ENCODE peak calls at places on chromosome 6, in eight cellular contexts. One of them, this sample, is unnamed.

GRCh38 chr6:69835414-69836179 is 30.8 kb upstream of the COL19A1 start:
- DNase-seq in adrenal gland: no peak
- DNase-seq in substantia nigra: no peak
- DNase-seq in globus pallidus: peak; percentile 45
- DNase-seq in occipital lobe: no peak
- DNase-seq in T-helper 9 cell: no peak
- DNase-seq in GF-D8: no peak
- DNase-seq in stimulated activated CD4-positive, alpha-beta T cell treated with anti-CD3 and anti-CD28 coated beads, Interleukin-2, amount 100 ng/mL, for 48 hours: no peak
- DNase-seq in this sample: no peak

GRCh38 chr6:170244721-170245201 is 46.1 kb downstream of the DLL1 start:
- DNase-seq in adrenal gland: no peak
- DNase-seq in substantia nigra: peak; percentile 42
- DNase-seq in globus pallidus: peak; percentile 73
- DNase-seq in occipital lobe: no peak
- DNase-seq in T-helper 9 cell: no peak
- DNase-seq in GF-D8: no peak
- DNase-seq in stimulated activated CD4-positive, alpha-beta T cell treated with anti-CD3 and anti-CD28 coated beads, Interleukin-2, amount 100 ng/mL, for 48 hours: no peak
- DNase-seq in this sample: no peak

GRCh38 chr6:26550250-26550993 is 12.3 kb downstream of the HMGN4 start:
- DNase-seq in adrenal gland: no peak
- DNase-seq in substantia nigra: no peak
- DNase-seq in globus pallidus: no peak
- DNase-seq in occipital lobe: no peak
- DNase-seq in T-helper 9 cell: peak; percentile 41
- DNase-seq in GF-D8: no peak
- DNase-seq in stimulated activated CD4-positive, alpha-beta T cell treated with anti-CD3 and anti-CD28 coated beads, Interleukin-2, amount 100 ng/mL, for 48 hours: peak; percentile 47
- DNase-seq in this sample: peak; percentile 77

GRCh38 chr6:44010411-44011349 is 116.6 kb downstream of the MRPL14 start:
- DNase-seq in adrenal gland: no peak
- DNase-seq in substantia nigra: no peak
- DNase-seq in globus pallidus: no peak
- DNase-seq in occipital lobe: no peak
- DNase-seq in T-helper 9 cell: no peak
- DNase-seq in GF-D8: no peak
- DNase-seq in stimulated activated CD4-positive, alpha-beta T cell treated with anti-CD3 and anti-CD28 coated beads, Interleukin-2, amount 100 ng/mL, for 48 hours: no peak
- DNase-seq in this sample: peak; percentile 62

GRCh38 chr6:18323935-18324707 is 59.8 kb upstream of the DEK start:
- DNase-seq in adrenal gland: no peak
- DNase-seq in substantia nigra: no peak
- DNase-seq in globus pallidus: peak; percentile 49
- DNase-seq in occipital lobe: no peak
- DNase-seq in T-helper 9 cell: no peak
- DNase-seq in GF-D8: no peak
- DNase-seq in stimulated activated CD4-positive, alpha-beta T cell treated with anti-CD3 and anti-CD28 coated beads, Interleukin-2, amount 100 ng/mL, for 48 hours: no peak
- DNase-seq in this sample: no peak

GRCh38 chr6:39396854-39397253 is 74.4 kb upstream of the KCNK16 start:
- DNase-seq in adrenal gland: no peak
- DNase-seq in substantia nigra: no peak
- DNase-seq in globus pallidus: peak; percentile 54
- DNase-seq in occipital lobe: no peak
- DNase-seq in T-helper 9 cell: no peak
- DNase-seq in GF-D8: no peak
- DNase-seq in stimulated activated CD4-positive, alpha-beta T cell treated with anti-CD3 and anti-CD28 coated beads, Interleukin-2, amount 100 ng/mL, for 48 hours: no peak
- DNase-seq in this sample: no peak

GRCh38 chr6:37354526-37355384 is 972 bp downstream of the RNF8 start:
- DNase-seq in adrenal gland: no peak
- DNase-seq in substantia nigra: peak; percentile 16
- DNase-seq in globus pallidus: no peak
- DNase-seq in occipital lobe: peak; percentile 15
- DNase-seq in T-helper 9 cell: peak; percentile 0
- DNase-seq in GF-D8: no peak
- DNase-seq in stimulated activated CD4-positive, alpha-beta T cell treated with anti-CD3 and anti-CD28 coated beads, Interleukin-2, amount 100 ng/mL, for 48 hours: peak; percentile 18
- DNase-seq in this sample: peak; percentile 12

GRCh38 chr6:130520235-130520634 is 154.4 kb downstream of the TMEM200A start:
- DNase-seq in adrenal gland: no peak
- DNase-seq in substantia nigra: no peak
- DNase-seq in globus pallidus: no peak
- DNase-seq in occipital lobe: no peak
- DNase-seq in T-helper 9 cell: no peak
- DNase-seq in GF-D8: no peak
- DNase-seq in stimulated activated CD4-positive, alpha-beta T cell treated with anti-CD3 and anti-CD28 coated beads, Interleukin-2, amount 100 ng/mL, for 48 hours: no peak
- DNase-seq in this sample: no peak

GRCh38 chr6:8420031-8420588 is 15.2 kb downstream of the SLC35B3 start:
- DNase-seq in adrenal gland: no peak
- DNase-seq in substantia nigra: no peak
- DNase-seq in globus pallidus: no peak
- DNase-seq in occipital lobe: no peak
- DNase-seq in T-helper 9 cell: no peak
- DNase-seq in GF-D8: no peak
- DNase-seq in stimulated activated CD4-positive, alpha-beta T cell treated with anti-CD3 and anti-CD28 coated beads, Interleukin-2, amount 100 ng/mL, for 48 hours: no peak
- DNase-seq in this sample: no peak

GRCh38 chr6:161038229-161039003 is 46.8 kb downstream of the MAP3K4 start:
- DNase-seq in adrenal gland: no peak
- DNase-seq in substantia nigra: no peak
- DNase-seq in globus pallidus: no peak
- DNase-seq in occipital lobe: no peak
- DNase-seq in T-helper 9 cell: no peak
- DNase-seq in GF-D8: no peak
- DNase-seq in stimulated activated CD4-positive, alpha-beta T cell treated with anti-CD3 and anti-CD28 coated beads, Interleukin-2, amount 100 ng/mL, for 48 hours: no peak
- DNase-seq in this sample: no peak

GRCh38 chr6:69146385-69146784 is 511.3 kb downstream of the ADGRB3 start:
- DNase-seq in adrenal gland: no peak
- DNase-seq in substantia nigra: no peak
- DNase-seq in globus pallidus: no peak
- DNase-seq in occipital lobe: no peak
- DNase-seq in T-helper 9 cell: no peak
- DNase-seq in GF-D8: no peak
- DNase-seq in stimulated activated CD4-positive, alpha-beta T cell treated with anti-CD3 and anti-CD28 coated beads, Interleukin-2, amount 100 ng/mL, for 48 hours: no peak
- DNase-seq in this sample: no peak

GRCh38 chr6:129073651-129074419 is 190.9 kb downstream of the LAMA2 start:
- DNase-seq in adrenal gland: no peak
- DNase-seq in substantia nigra: no peak
- DNase-seq in globus pallidus: no peak
- DNase-seq in occipital lobe: no peak
- DNase-seq in T-helper 9 cell: no peak
- DNase-seq in GF-D8: no peak
- DNase-seq in stimulated activated CD4-positive, alpha-beta T cell treated with anti-CD3 and anti-CD28 coated beads, Interleukin-2, amount 100 ng/mL, for 48 hours: no peak
- DNase-seq in this sample: no peak